ENCODE peak calls at places on chromosome X, in eight cellular contexts. P, Q, M, R, U, A, G and I are unnamed samples.

GRCh38 chrX:140525448-140525847 is 20.6 kb upstream of the SOX3 start:
- DNase-seq in G (peak), Q (no peak), P (no peak), M (no peak), A (peak), R (no peak), U (no peak), I (no peak)

GRCh38 chrX:21655901-21656586 is 2.1 kb downstream of the KLHL34 start:
- DNase-seq in P (no peak), R (no peak), M (no peak), U (no peak), G (no peak), Q (peak), A (no peak), I (no peak)

GRCh38 chrX:31266172-31267076 is 194.6 kb upstream of the FTHL17 start:
- DNase-seq in U (peak), G (peak), M (peak), R (peak), P (no peak), Q (no peak), A (peak), I (peak)

GRCh38 chrX:68084765-68085164 is 348.5 kb downstream of the OPHN1 start:
- DNase-seq in M (no peak), A (peak), U (no peak), R (no peak), G (peak), P (no peak), Q (no peak), I (no peak)

GRCh38 chrX:53438174-53438831 is 4.1 kb upstream of the HSD17B10 start:
- DNase-seq in R (no peak), G (no peak), P (peak), M (peak), A (no peak), Q (no peak), U (no peak), I (no peak)

GRCh38 chrX:131792356-131792749 is 230.7 kb upstream of the STK26 start:
- DNase-seq in U (peak), G (peak), R (no peak), M (peak), P (peak), A (no peak), Q (peak), I (no peak)

GRCh38 chrX:70089575-70090297 is 27.5 kb downstream of the OTUD6A start:
- DNase-seq in G (peak), A (peak), R (peak), U (no peak), P (no peak), Q (no peak), M (no peak), I (no peak)

GRCh38 chrX:68841251-68842049 is 12.6 kb downstream of the EFNB1 start:
- DNase-seq in P (peak), R (no peak), G (no peak), A (no peak), Q (no peak), U (no peak), M (no peak), I (no peak)

GRCh38 chrX:115030635-115031034 is 13.2 kb upstream of the IL13RA2 start:
- DNase-seq in G (peak), R (no peak), P (no peak), Q (no peak), M (peak), U (no peak), A (peak), I (no peak)

GRCh38 chrX:475926-476723 is 89.4 kb upstream of the PPP2R3B start:
- DNase-seq in U (no peak), G (no peak), P (no peak), A (no peak), Q (no peak), R (no peak), M (no peak), I (no peak)

GRCh38 chrX:40109288-40110008 is 11.7 kb upstream of the BCOR start:
- DNase-seq in U (peak), R (peak), A (no peak), G (peak), Q (no peak), P (peak), M (peak), I (no peak)

GRCh38 chrX:42715689-42716022 is 62.3 kb downstream of the PPP1R2C start:
- DNase-seq in Q (no peak), M (no peak), R (no peak), U (no peak), A (no peak), P (no peak), G (no peak), I (no peak)

GRCh38 chrX:106698693-106699092 is 27.8 kb upstream of the RNF128 start:
- DNase-seq in R (no peak), M (no peak), U (no peak), P (no peak), Q (no peak), G (peak), A (peak), I (no peak)

GRCh38 chrX:152926279-152926678 is 28.4 kb downstream of the ZNF185 start:
- DNase-seq in U (peak), P (peak), Q (no peak), M (peak), R (peak), G (peak), A (peak), I (peak)

GRCh38 chrX:112636288-112636687 is 43.5 kb downstream of the LHFPL1 start:
- DNase-seq in Q (no peak), M (no peak), R (no peak), P (no peak), G (no peak), U (no peak), A (no peak), I (no peak)

GRCh38 chrX:111483140-111483539 is 28.3 kb upstream of the SERTM2 start:
- DNase-seq in Q (no peak), U (no peak), G (no peak), P (no peak), M (no peak), A (no peak), R (no peak), I (no peak)

GRCh38 chrX:39442332-39442731 is 641.1 kb downstream of the MID1IP1 start:
- DNase-seq in P (no peak), U (no peak), R (no peak), G (no peak), Q (no peak), M (no peak), A (no peak), I (no peak)

GRCh38 chrX:45845142-45845541 is 644.5 kb upstream of the DIPK2B start:
- DNase-seq in M (no peak), R (no peak), Q (no peak), A (no peak), G (no peak), P (no peak), U (no peak), I (no peak)

GRCh38 chrX:29690061-29690460 is 525.3 kb upstream of the MAGEB2 start:
- DNase-seq in A (peak), P (no peak), M (no peak), R (peak), U (no peak), G (peak), Q (no peak), I (no peak)

GRCh38 chrX:130125090-130125489 is 14.8 kb upstream of the ELF4 start:
- DNase-seq in U (no peak), Q (no peak), A (peak), M (no peak), P (no peak), G (peak), R (peak), I (no peak)

GRCh38 chrX:109537324-109537665 is 651 bp downstream of the NXT2 start:
- DNase-seq in Q (no peak), G (peak), P (no peak), U (no peak), M (no peak), A (peak), R (no peak), I (no peak)

GRCh38 chrX:41542151-41542935 is 95.2 kb downstream of the NYX start:
- DNase-seq in Q (no peak), U (no peak), A (no peak), G (no peak), P (no peak), R (no peak), M (no peak), I (no peak)

GRCh38 chrX:87299563-87300160 is 217.9 kb upstream of the KLHL4 start:
- DNase-seq in Q (no peak), R (peak), A (peak), P (no peak), U (no peak), M (peak), G (peak), I (no peak)

GRCh38 chrX:149937881-149938426 is 337 bp downstream of the EOLA2 start:
- DNase-seq in U (no peak), A (no peak), M (no peak), P (no peak), R (no peak), G (no peak), Q (peak), I (peak)

GRCh38 chrX:119488749-119489148 is 20.5 kb downstream of the SLC25A5 start:
- DNase-seq in A (peak), Q (no peak), R (peak), M (peak), U (peak), P (peak), G (no peak), I (peak)

GRCh38 chrX:1385251-1385794 is 6.6 kb downstream of the SLC25A6 start:
- DNase-seq in A (no peak), R (no peak), Q (no peak), P (no peak), M (no peak), G (no peak), U (no peak), I (peak)

GRCh38 chrX:37350034-37350365 is 836 bp downstream of the PRRG1 start:
- DNase-seq in M (no peak), P (no peak), U (no peak), A (peak), R (peak), Q (no peak), G (peak), I (no peak)